ENCODE peak calls at places on chromosomes 1 and 21, in nine cellular contexts. M, I, Y, R, V, A, E, N and F are unnamed samples. For H3K4me1, the result is how much of the 10 kb centered on the place peaks cover.

GRCh38 chr1:84363019-84363418 is 35.3 kb upstream of the DNASE2B start:
- DNase-seq in M (no peak), I (no peak), Y (no peak), R (no peak), V (no peak), A (no peak), E (no peak), N (no peak), F (no peak)

GRCh38 chr1:170198584-170198983 is 52.8 kb downstream of the NTMT2 start:
- DNase-seq in M (no peak), I (no peak), Y (no peak), R (no peak), V (no peak), A (no peak), E (no peak), N (no peak), F (no peak)

GRCh38 chr1:182629674-182630073 is 25.5 kb upstream of the RGS16 start:
- DNase-seq in M (no peak), I (no peak), Y (no peak), R (no peak), V (no peak), A (no peak), E (no peak), N (no peak), F (no peak)

GRCh38 chr1:38789498-38790169 is 69.9 kb downstream of the RRAGC start:
- DNase-seq in M (no peak), I (no peak), Y (no peak), R (no peak), V (no peak), A (no peak), E (peak), N (no peak), F (no peak)

GRCh38 chr1:1298861-1299685 is 8.7 kb downstream of the ACAP3 start:
- DNase-seq in M (no peak), I (no peak), Y (no peak), R (no peak), V (no peak), A (no peak), E (no peak), N (no peak), F (no peak)

GRCh38 chr1:29626066-29626465 is 389.7 kb downstream of the PTPRU start:
- DNase-seq in M (no peak), I (no peak), Y (no peak), R (no peak), V (no peak), A (no peak), E (no peak), N (no peak), F (no peak)

GRCh38 chr1:170670751-170671628 is 7.1 kb downstream of the PRRX1 start:
- DNase-seq in M (no peak), I (peak), Y (peak), R (peak), V (peak), A (peak), E (peak), N (no peak), F (no peak)

GRCh38 chr21:35113064-35113463 is 64.0 kb upstream of the RUNX1 start:
- DNase-seq in M (no peak), I (no peak), Y (no peak), R (peak), V (no peak), A (no peak), E (no peak), N (no peak), F (no peak)

GRCh38 chr1:172394167-172394751 is 26.2 kb upstream of the C1orf105 start:
- DNase-seq in M (no peak), I (no peak), Y (no peak), R (peak), V (no peak), A (no peak), E (no peak), N (no peak), F (peak)

GRCh38 chr1:219171192-219171935 is 2.3 kb upstream of the LYPLAL1 start:
- DNase-seq in M (no peak), I (no peak), Y (no peak), R (peak), V (peak), A (no peak), E (peak), N (no peak), F (no peak)

GRCh38 chr1:223199094-223199647 is 56.1 kb upstream of the TLR5 start:
- DNase-seq in M (no peak), I (no peak), Y (no peak), R (peak), V (no peak), A (no peak), E (no peak), N (no peak), F (no peak)

GRCh38 chr1:206792939-206793607 is 20.8 kb upstream of the IL10 start:
- DNase-seq in M (no peak), I (no peak), Y (no peak), R (peak), V (peak), A (no peak), E (no peak), N (no peak), F (no peak)

GRCh38 chr1:164644774-164645634 is 86.0 kb downstream of the PBX1 start:
- DNase-seq in M (no peak), I (no peak), Y (no peak), R (peak), V (peak), A (no peak), E (peak), N (peak), F (no peak)

GRCh38 chr1:59007429-59007819 is 223.6 kb upstream of the JUN start:
- DNase-seq in M (no peak), I (no peak), Y (no peak), R (no peak), V (no peak), A (no peak), E (no peak), N (no peak), F (no peak)
- H3K4me3 ChIP-seq in M (no peak), I (no peak), Y (no peak), R (no peak), V (no peak), A (no peak), E (no peak), N (no peak), F (no peak)

GRCh38 chr21:45332981-45333582 is 45.4 kb upstream of the POFUT2 start:
- DNase-seq in M (no peak), I (no peak), Y (no peak), R (no peak), V (no peak), A (peak), E (no peak), N (no peak), F (no peak)

GRCh38 chr21:45330851-45331261 is 43.2 kb upstream of the POFUT2 start:
- DNase-seq in M (no peak), I (no peak), Y (no peak), R (no peak), V (no peak), A (peak), E (no peak), N (no peak), F (no peak)

GRCh38 chr21:45332415-45332814 is 44.7 kb upstream of the POFUT2 start:
- DNase-seq in M (no peak), I (no peak), Y (no peak), R (no peak), V (no peak), A (no peak), E (no peak), N (no peak), F (no peak)

GRCh38 chr21:45330075-45330781 is 42.5 kb upstream of the POFUT2 start:
- DNase-seq in M (no peak), I (peak), Y (no peak), R (peak), V (peak), A (peak), E (peak), N (no peak), F (no peak)

DNA sequence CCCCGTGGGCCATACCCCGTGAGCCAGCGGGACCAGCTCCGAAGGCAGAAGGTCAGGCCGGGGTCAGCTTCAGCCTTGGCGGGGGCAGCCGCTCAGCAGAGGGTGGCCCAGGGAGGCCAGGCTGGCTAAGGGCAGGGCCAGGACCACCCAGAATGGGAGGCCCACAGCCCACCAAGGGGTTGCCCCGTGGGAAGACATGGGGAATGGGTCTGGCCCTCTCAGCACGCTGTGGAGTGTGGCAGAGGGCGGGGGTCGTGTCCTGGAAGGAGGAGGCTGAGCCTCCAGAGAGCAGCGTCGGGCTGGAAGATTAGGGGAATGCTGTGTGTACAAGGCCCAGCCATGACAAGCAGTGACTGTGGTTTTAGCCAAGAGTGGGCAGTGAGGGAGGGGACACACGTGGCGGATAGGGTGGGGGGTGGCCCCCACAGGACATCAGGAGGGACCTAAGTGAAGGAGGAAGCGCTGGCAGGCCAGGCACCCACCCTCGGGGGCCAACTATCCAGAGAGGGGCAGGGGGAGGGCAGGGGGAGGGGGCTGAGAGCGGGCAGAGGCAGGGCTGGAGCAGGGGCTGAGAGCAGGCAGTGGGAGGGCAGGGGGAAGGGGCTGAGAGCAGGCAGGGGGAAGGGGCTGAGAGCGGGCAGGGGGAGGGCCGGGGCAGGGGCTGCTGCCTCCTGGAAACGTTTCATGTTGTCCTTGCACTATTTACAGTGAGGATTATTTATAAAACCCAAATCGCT is 44.0 kb upstream of the POFUT2 start:
- DNase-seq in M (no peak), I (no peak), Y (no peak), R (no peak), V (no peak), A (no peak), E (no peak), N (no peak), F (no peak)
- H3K4me1 ChIP-seq in M (half or more), I (half or more), Y (under half), R (under half), V (under half), A (under half), E (under half), N (under half), F (under half)

GRCh38 chr1:101051688-101052638 is 26.4 kb upstream of the DPH5 start:
- DNase-seq in M (no peak), I (no peak), Y (no peak), R (no peak), V (no peak), A (no peak), E (no peak), N (no peak), F (no peak)
- H3K4me3 ChIP-seq in M (no peak), I (no peak), Y (no peak), R (no peak), V (no peak), A (no peak), E (no peak), N (no peak), F (no peak)

DNA sequence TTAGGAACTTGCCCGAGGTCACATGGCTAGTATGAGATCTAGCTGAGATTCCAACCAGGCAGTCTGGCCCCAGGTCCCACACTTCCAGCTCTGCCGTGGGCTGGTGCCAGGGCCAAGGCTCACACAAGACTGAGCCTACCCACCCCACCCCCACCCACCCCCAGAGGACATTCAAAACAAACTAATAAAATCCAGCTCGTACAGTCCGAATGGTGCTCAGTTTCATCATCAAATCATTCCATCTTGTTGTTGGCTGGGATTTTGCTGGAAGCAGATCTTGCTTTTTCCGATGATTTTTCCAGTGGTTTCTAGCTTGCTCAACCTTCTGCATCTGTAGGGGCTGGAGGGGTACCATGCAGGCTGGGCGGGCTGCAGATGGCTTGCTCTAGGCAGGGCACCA is 27.9 kb downstream of the MATN1 start:
- DNase-seq in M (no peak), I (no peak), Y (no peak), R (no peak), V (peak), A (no peak), E (peak), N (no peak), F (no peak)
- H3K4me1 ChIP-seq in M (under half), I (under half), Y (under half), R (under half), V (under half), A (under half), E (under half), N (under half), F (under half)

DNA sequence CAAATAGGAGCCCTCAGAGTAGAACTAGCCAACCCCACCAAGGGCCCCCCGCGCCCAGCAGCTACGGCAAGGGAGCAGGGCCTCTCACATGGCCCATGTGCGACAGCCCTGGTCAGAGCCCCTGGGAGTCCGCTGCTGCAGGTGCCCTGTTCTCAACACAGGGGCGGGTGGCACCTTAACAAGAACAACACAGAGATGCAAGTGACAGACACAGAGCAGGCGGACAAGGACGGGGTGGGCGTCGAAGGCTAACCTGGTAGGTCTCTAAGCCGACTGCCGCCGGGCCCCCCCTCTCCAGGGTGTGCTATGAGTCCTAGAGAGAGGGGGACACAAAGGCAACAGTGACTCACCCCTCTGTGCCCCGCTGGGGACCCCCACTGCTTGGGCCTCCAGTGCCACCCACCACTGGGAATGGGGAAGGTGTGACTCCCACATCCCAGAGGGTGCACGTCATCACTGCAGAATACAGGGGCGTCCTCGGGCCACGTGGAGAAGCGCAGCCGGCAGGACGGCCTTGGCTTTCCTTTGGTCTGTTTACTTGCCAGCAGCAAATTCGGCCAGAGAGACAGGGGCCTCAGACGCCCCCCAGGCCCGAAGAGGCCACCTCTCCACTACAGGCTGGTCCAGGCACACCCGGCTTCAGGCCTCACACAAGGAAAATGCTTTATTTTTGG is 44.8 kb downstream of the PRDM15 start:
- DNase-seq in M (no peak), I (no peak), Y (no peak), R (no peak), V (no peak), A (no peak), E (no peak), N (no peak), F (no peak)
- H3K4me3 ChIP-seq in M (no peak), I (no peak), Y (no peak), R (no peak), V (no peak), A (no peak), E (no peak), N (no peak), F (no peak)

GRCh38 chr1:57012280-57012679 is 46.5 kb upstream of the C8B start:
- DNase-seq in M (no peak), I (no peak), Y (no peak), R (no peak), V (no peak), A (no peak), E (no peak), N (no peak), F (no peak)

GRCh38 chr1:57007472-57007871 is 41.7 kb upstream of the C8B start:
- DNase-seq in M (no peak), I (no peak), Y (no peak), R (no peak), V (no peak), A (no peak), E (no peak), N (no peak), F (no peak)

GRCh38 chr1:57010511-57010910 is 44.7 kb upstream of the C8B start:
- DNase-seq in M (no peak), I (no peak), Y (no peak), R (no peak), V (no peak), A (no peak), E (no peak), N (no peak), F (no peak)

GRCh38 chr1:57003398-57004139 is 37.8 kb upstream of the C8B start:
- DNase-seq in M (no peak), I (no peak), Y (no peak), R (no peak), V (no peak), A (no peak), E (peak), N (no peak), F (no peak)

GRCh38 chr1:57007948-57008347 is 42.1 kb upstream of the C8B start:
- DNase-seq in M (no peak), I (no peak), Y (no peak), R (no peak), V (no peak), A (no peak), E (peak), N (no peak), F (no peak)
- H3K4me1 ChIP-seq in M (under half), I (under half), Y (under half), R (under half), V (under half), A (under half), E (under half), N (under half), F (under half)